ENCODE peak calls at places on chromosomes 13 and 19, in six cellular contexts. One of them, this sample, is unnamed. For H3K4me1, the result is how much of the 10 kb centered on the place peaks cover.

GRCh38 chr13:95025116-95025515 is 276.1 kb downstream of the ABCC4 start:
- DNase-seq in H1: no peak
- DNase-seq in stomach: no peak
- DNase-seq in tibial nerve: no peak
- DNase-seq in A549: no peak
- DNase-seq in transverse colon: no peak
- DNase-seq in this sample: no peak

GRCh38 chr13:111866731-111867245 is 200.2 kb upstream of the SOX1 start:
- DNase-seq in A549: no peak
- DNase-seq in H1: no peak
- DNase-seq in tibial nerve: no peak
- DNase-seq in transverse colon: no peak
- DNase-seq in stomach: no peak
- DNase-seq in this sample: no peak

GRCh38 chr19:39370735-39371134 is 20.2 kb downstream of the PAF1 start:
- DNase-seq in A549: no peak
- DNase-seq in tibial nerve: no peak
- DNase-seq in stomach: no peak
- DNase-seq in transverse colon: no peak
- DNase-seq in H1: no peak
- DNase-seq in this sample: no peak

GRCh38 chr19:51550848-51551672 is 19.6 kb upstream of the SIGLEC6 start:
- DNase-seq in stomach: no peak
- DNase-seq in A549: no peak
- DNase-seq in transverse colon: no peak
- DNase-seq in tibial nerve: no peak
- DNase-seq in H1: no peak
- DNase-seq in this sample: peak

GRCh38 chr19:10424011-10424637 is 3.8 kb downstream of the PDE4A start:
- DNase-seq in A549: peak
- DNase-seq in stomach: peak
- DNase-seq in tibial nerve: peak
- DNase-seq in H1: no peak
- DNase-seq in transverse colon: peak
- DNase-seq in this sample: peak

GRCh38 chr19:42121666-42122069 is 10.6 kb downstream of the POU2F2 start:
- DNase-seq in stomach: no peak
- DNase-seq in tibial nerve: peak
- DNase-seq in A549: no peak
- DNase-seq in transverse colon: peak
- DNase-seq in H1: no peak
- DNase-seq in this sample: peak

GRCh38 chr13:113777311-113778260 is 18.6 kb downstream of the TMEM255B start:
- DNase-seq in transverse colon: no peak
- DNase-seq in stomach: no peak
- DNase-seq in A549: no peak
- DNase-seq in H1: no peak
- DNase-seq in tibial nerve: no peak
- DNase-seq in this sample: no peak

GRCh38 chr13:106089251-106089940 is 446.1 kb downstream of the EFNB2 start:
- DNase-seq in stomach: no peak
- DNase-seq in H1: no peak
- DNase-seq in tibial nerve: no peak
- DNase-seq in transverse colon: no peak
- DNase-seq in A549: no peak
- DNase-seq in this sample: no peak

GRCh38 chr13:102645701-102646100 is 48.9 kb downstream of the TPP2 start:
- DNase-seq in stomach: no peak
- DNase-seq in transverse colon: no peak
- DNase-seq in tibial nerve: no peak
- DNase-seq in H1: no peak
- DNase-seq in A549: no peak
- DNase-seq in this sample: no peak

GRCh38 chr13:38372818-38373217 is 23.2 kb downstream of the UFM1 start:
- DNase-seq in transverse colon: no peak
- DNase-seq in stomach: no peak
- DNase-seq in H1: no peak
- DNase-seq in tibial nerve: no peak
- DNase-seq in A549: no peak
- DNase-seq in this sample: no peak

GRCh38 chr13:91358384-91358776 is 10.9 kb downstream of the MIR17HG start:
- DNase-seq in stomach: peak
- DNase-seq in H1: no peak
- DNase-seq in A549: no peak
- DNase-seq in tibial nerve: no peak
- DNase-seq in transverse colon: no peak
- DNase-seq in this sample: no peak

GRCh38 chr13:19810996-19811881 is 28.5 kb upstream of the PSPC1 start:
- DNase-seq in H1: no peak
- DNase-seq in stomach: no peak
- DNase-seq in transverse colon: no peak
- DNase-seq in A549: no peak
- DNase-seq in tibial nerve: no peak
- DNase-seq in this sample: no peak

GRCh38 chr13:49253997-49254396 is 6.3 kb downstream of the CDADC1 start:
- DNase-seq in stomach: no peak
- DNase-seq in tibial nerve: no peak
- DNase-seq in transverse colon: no peak
- DNase-seq in H1: no peak
- DNase-seq in A549: no peak
- DNase-seq in this sample: no peak

GRCh38 chr13:105825071-105825470 is 710.4 kb downstream of the EFNB2 start:
- DNase-seq in transverse colon: no peak
- DNase-seq in H1: no peak
- DNase-seq in stomach: no peak
- DNase-seq in A549: no peak
- DNase-seq in tibial nerve: no peak
- DNase-seq in this sample: no peak

GRCh38 chr13:101698400-101698799 is 245.9 kb downstream of the ITGBL1 start:
- DNase-seq in tibial nerve: no peak
- DNase-seq in stomach: no peak
- DNase-seq in H1: no peak
- DNase-seq in transverse colon: no peak
- DNase-seq in A549: no peak
- DNase-seq in this sample: no peak

GRCh38 chr19:41753159-41753558 is 2.2 kb upstream of the CEACAM6 start:
- DNase-seq in tibial nerve: peak
- DNase-seq in transverse colon: peak
- DNase-seq in A549: peak
- DNase-seq in H1: no peak
- DNase-seq in stomach: peak
- DNase-seq in this sample: peak

GRCh38 chr13:37109080-37109678 is 3.7 kb upstream of the CSNK1A1L start:
- DNase-seq in transverse colon: no peak
- DNase-seq in tibial nerve: peak
- DNase-seq in A549: peak
- DNase-seq in H1: no peak
- DNase-seq in stomach: no peak
- DNase-seq in this sample: no peak

GRCh38 chr19:18559685-18560084 is 2.0 kb downstream of the KXD1 start:
- DNase-seq in tibial nerve: no peak
- DNase-seq in H1: no peak
- DNase-seq in A549: no peak
- DNase-seq in stomach: no peak
- DNase-seq in transverse colon: no peak
- DNase-seq in this sample: no peak

GRCh38 chr19:54392078-54392477 is 23.2 kb upstream of the TTYH1 start:
- DNase-seq in tibial nerve: no peak
- DNase-seq in A549: no peak
- DNase-seq in transverse colon: no peak
- DNase-seq in stomach: no peak
- DNase-seq in H1: no peak
- DNase-seq in this sample: no peak
- H3K4me1 ChIP-seq in tibial nerve: under half
- H3K4me1 ChIP-seq in A549: under half
- H3K4me1 ChIP-seq in transverse colon: under half
- H3K4me1 ChIP-seq in stomach: under half
- H3K4me1 ChIP-seq in H1: under half
- H3K4me1 ChIP-seq in this sample: under half

DNA sequence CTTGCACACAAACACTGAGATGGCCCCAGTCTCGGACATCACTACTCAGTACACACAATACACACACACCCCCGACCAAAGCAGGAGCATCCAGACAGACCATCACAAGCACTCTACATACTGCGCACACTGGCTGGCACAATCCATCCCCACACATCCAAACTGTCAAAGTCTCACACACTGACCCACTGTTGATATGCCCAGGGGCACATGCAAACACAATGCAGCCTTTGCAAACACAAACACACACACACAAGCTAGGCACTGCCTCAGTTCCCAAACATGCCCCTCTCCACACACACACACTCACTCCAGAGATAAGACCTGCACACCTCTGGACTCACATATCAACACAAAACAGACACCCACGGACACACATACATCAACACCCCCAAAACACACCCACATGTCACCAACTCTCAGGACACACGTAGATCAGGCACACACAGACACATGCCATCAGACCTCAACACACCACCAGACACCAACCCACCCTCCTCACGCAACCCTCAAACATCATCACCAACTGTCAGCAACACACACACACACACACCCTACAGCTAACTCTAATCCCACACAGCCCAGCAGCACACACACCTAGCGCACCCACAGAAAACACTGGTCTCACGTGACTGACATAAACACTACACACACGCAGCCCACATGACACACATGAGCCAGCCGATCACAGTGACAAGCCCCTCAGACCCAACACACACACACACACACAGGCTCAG is 1.9 kb downstream of the BBC3 start:
- DNase-seq in transverse colon: peak
- DNase-seq in stomach: no peak
- DNase-seq in A549: peak
- DNase-seq in H1: no peak
- DNase-seq in tibial nerve: peak
- DNase-seq in this sample: peak
- TF ChIP-seq EP300 in transverse colon: no peak
- TF ChIP-seq EP300 in stomach: no peak
- TF ChIP-seq EP300 in A549: no peak
- TF ChIP-seq EP300 in H1: no peak
- TF ChIP-seq EP300 in tibial nerve: no peak
- TF ChIP-seq EP300 in this sample: no peak

GRCh38 chr13:35854286-35854685 is 276.9 kb downstream of the DCLK1 start:
- DNase-seq in stomach: no peak
- DNase-seq in tibial nerve: no peak
- DNase-seq in H1: no peak
- DNase-seq in transverse colon: no peak
- DNase-seq in A549: no peak
- DNase-seq in this sample: no peak
- H3K4me3 ChIP-seq in stomach: no peak
- H3K4me3 ChIP-seq in tibial nerve: no peak
- H3K4me3 ChIP-seq in H1: no peak
- H3K4me3 ChIP-seq in transverse colon: no peak
- H3K4me3 ChIP-seq in A549: no peak
- H3K4me3 ChIP-seq in this sample: no peak

DNA sequence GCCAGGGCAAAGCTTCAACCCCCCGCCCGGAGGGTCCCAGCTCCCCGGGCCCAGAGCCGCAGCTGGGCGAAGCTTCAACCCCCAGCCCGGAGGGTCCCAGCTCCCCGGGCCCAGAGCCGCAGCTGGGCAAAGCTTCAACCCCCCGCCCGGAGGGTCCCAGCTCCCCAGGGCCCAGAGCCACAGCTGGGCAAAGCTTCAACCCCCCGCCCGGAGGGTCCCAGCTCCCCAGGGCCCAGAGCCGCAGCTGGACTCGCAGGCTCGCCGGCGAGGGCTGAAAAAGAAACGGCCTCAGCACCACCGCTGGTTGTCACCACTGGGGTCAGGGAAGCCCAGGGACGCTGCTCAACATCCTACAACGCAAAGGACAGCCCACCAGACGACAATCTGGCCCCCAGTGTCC is 5.2 kb downstream of the REXO1 start:
- DNase-seq in A549: no peak
- DNase-seq in H1: no peak
- DNase-seq in transverse colon: no peak
- DNase-seq in tibial nerve: no peak
- DNase-seq in stomach: no peak
- DNase-seq in this sample: peak
- H3K4me1 ChIP-seq in A549: under half
- H3K4me1 ChIP-seq in H1: under half
- H3K4me1 ChIP-seq in transverse colon: under half
- H3K4me1 ChIP-seq in tibial nerve: under half
- H3K4me1 ChIP-seq in stomach: half or more
- H3K4me1 ChIP-seq in this sample: half or more

DNA sequence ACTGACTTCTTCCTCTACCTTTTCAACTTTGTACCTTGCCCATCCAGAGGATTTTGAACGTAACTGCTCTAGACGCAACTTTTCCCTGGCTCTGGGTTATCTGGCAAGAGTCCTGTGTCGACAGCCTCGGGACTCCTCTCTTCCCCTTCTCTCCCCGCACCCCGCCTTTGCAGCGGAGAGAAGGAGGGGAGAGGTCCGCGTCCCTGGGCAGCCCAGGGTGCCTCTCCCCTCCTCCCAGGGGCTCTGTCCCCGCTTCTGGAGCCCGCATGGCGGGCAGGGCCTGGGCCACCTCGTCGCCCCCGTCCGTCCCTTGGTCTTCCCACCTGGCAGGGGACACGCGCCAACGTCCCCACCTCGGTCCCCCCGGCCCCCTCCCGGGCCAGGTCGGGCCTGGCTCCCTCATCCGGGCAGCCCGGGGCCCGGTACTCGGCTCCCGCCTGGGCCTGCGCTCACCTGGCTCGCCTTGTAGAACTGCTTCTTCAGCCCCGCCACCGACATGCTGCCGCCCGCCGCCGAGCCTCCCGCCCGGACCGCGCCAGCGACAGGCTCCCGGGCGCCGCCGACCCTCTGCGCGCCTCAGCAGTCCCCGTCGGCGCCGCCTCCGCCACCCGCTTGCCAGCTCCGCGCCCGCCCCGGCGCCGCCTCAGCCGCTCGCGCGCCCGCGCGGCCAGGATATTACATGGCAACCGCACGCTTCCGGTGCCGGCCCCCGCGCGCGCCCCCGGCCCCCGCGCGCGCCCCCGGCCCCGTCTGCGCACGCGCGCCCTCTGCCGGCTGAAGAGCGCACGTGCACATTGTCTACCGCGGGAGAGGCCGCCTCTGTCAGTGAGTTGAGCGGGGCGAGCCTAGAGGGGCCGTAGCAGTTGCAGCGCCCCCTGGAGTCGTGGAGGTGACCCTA is at the start of gene SH3GL1:
- DNase-seq in A549: peak
- DNase-seq in H1: peak
- DNase-seq in transverse colon: peak
- DNase-seq in tibial nerve: peak
- DNase-seq in stomach: peak
- DNase-seq in this sample: peak
- TF ChIP-seq EP300 in A549: no peak
- TF ChIP-seq EP300 in H1: peak
- TF ChIP-seq EP300 in transverse colon: no peak
- TF ChIP-seq EP300 in tibial nerve: peak
- TF ChIP-seq EP300 in stomach: no peak
- TF ChIP-seq EP300 in this sample: no peak

GRCh38 chr13:27562457-27562856 is 57.9 kb downstream of the LNX2 start:
- DNase-seq in transverse colon: no peak
- DNase-seq in A549: no peak
- DNase-seq in H1: no peak
- DNase-seq in tibial nerve: no peak
- DNase-seq in stomach: no peak
- DNase-seq in this sample: no peak
- H3K4me3 ChIP-seq in transverse colon: no peak
- H3K4me3 ChIP-seq in A549: no peak
- H3K4me3 ChIP-seq in H1: no peak
- H3K4me3 ChIP-seq in tibial nerve: no peak
- H3K4me3 ChIP-seq in stomach: no peak
- H3K4me3 ChIP-seq in this sample: no peak